ENCODE peak calls at places on chromosomes 13 and 19, in six cellular contexts. One of them, this sample, is unnamed.

GRCh38 chr19:858868-859843 is at the start of gene CFD:
- DNase-seq in IMR-90: no peak
- DNase-seq in lower lobe of right lung: peak; percentile 82
- DNase-seq in tibial artery: peak; percentile 82
- DNase-seq in left ventricle myocardium inferior: peak; percentile 79
- DNase-seq in tibial nerve: peak; percentile 70
- DNase-seq in this sample: peak; percentile 38

GRCh38 chr19:51742736-51743288 is 8.9 kb downstream of the FPR1 start:
- DNase-seq in IMR-90: no peak
- DNase-seq in lower lobe of right lung: no peak
- DNase-seq in tibial artery: no peak
- DNase-seq in left ventricle myocardium inferior: no peak
- DNase-seq in tibial nerve: no peak
- DNase-seq in this sample: no peak

GRCh38 chr13:80338781-80339577 is 1.9 kb downstream of the SPRY2 start:
- DNase-seq in IMR-90: peak; percentile 88
- DNase-seq in lower lobe of right lung: peak; percentile 86
- DNase-seq in tibial artery: peak; percentile 91
- DNase-seq in left ventricle myocardium inferior: peak; percentile 76
- DNase-seq in tibial nerve: peak; percentile 55
- DNase-seq in this sample: peak; percentile 59

GRCh38 chr13:78102121-78102677 is 183.6 kb upstream of the EDNRB start:
- DNase-seq in IMR-90: peak; percentile 52
- DNase-seq in lower lobe of right lung: no peak
- DNase-seq in tibial artery: peak; percentile 68
- DNase-seq in left ventricle myocardium inferior: peak; percentile 29
- DNase-seq in tibial nerve: peak; percentile 48
- DNase-seq in this sample: no peak

GRCh38 chr19:8618751-8619150 is 8.2 kb upstream of the ADAMTS10 start:
- DNase-seq in IMR-90: no peak
- DNase-seq in lower lobe of right lung: no peak
- DNase-seq in tibial artery: no peak
- DNase-seq in left ventricle myocardium inferior: no peak
- DNase-seq in tibial nerve: no peak
- DNase-seq in this sample: no peak

GRCh38 chr13:79723462-79724116 is 242.6 kb downstream of the NDFIP2 start:
- DNase-seq in IMR-90: no peak
- DNase-seq in lower lobe of right lung: no peak
- DNase-seq in tibial artery: no peak
- DNase-seq in left ventricle myocardium inferior: no peak
- DNase-seq in tibial nerve: no peak
- DNase-seq in this sample: no peak

GRCh38 chr19:11798391-11799296 is at the start of gene ZNF491:
- DNase-seq in IMR-90: peak; percentile 87
- DNase-seq in lower lobe of right lung: peak; percentile 96
- DNase-seq in tibial artery: peak; percentile 96
- DNase-seq in left ventricle myocardium inferior: peak; percentile 93
- DNase-seq in tibial nerve: peak; percentile 75
- DNase-seq in this sample: peak; percentile 73

GRCh38 chr13:95858286-95859075 is 181.5 kb downstream of the DNAJC3 start:
- DNase-seq in IMR-90: peak; percentile 55
- DNase-seq in lower lobe of right lung: no peak
- DNase-seq in tibial artery: no peak
- DNase-seq in left ventricle myocardium inferior: no peak
- DNase-seq in tibial nerve: no peak
- DNase-seq in this sample: no peak

GRCh38 chr19:31289976-31290375 is 59.3 kb downstream of the TSHZ3 start:
- DNase-seq in IMR-90: no peak
- DNase-seq in lower lobe of right lung: no peak
- DNase-seq in tibial artery: peak; percentile 25
- DNase-seq in left ventricle myocardium inferior: no peak
- DNase-seq in tibial nerve: no peak
- DNase-seq in this sample: no peak

GRCh38 chr19:18789422-18789832 is 1.7 kb downstream of the COMP start:
- DNase-seq in IMR-90: no peak
- DNase-seq in lower lobe of right lung: no peak
- DNase-seq in tibial artery: no peak
- DNase-seq in left ventricle myocardium inferior: no peak
- DNase-seq in tibial nerve: no peak
- DNase-seq in this sample: no peak

GRCh38 chr19:718251-719024 is 9.7 kb downstream of the PALM start:
- DNase-seq in IMR-90: no peak
- DNase-seq in lower lobe of right lung: no peak
- DNase-seq in tibial artery: no peak
- DNase-seq in left ventricle myocardium inferior: no peak
- DNase-seq in tibial nerve: no peak
- DNase-seq in this sample: no peak

GRCh38 chr19:35716985-35717664 is 678 bp upstream of the KMT2B start:
- DNase-seq in IMR-90: peak; percentile 94
- DNase-seq in lower lobe of right lung: peak; percentile 98
- DNase-seq in tibial artery: peak; percentile 98
- DNase-seq in left ventricle myocardium inferior: peak; percentile 96
- DNase-seq in tibial nerve: peak; percentile 92
- DNase-seq in this sample: peak; percentile 88

GRCh38 chr13:107258599-107259187 is 690.8 kb upstream of the ARGLU1 start:
- DNase-seq in IMR-90: peak; percentile 95
- DNase-seq in lower lobe of right lung: no peak
- DNase-seq in tibial artery: no peak
- DNase-seq in left ventricle myocardium inferior: no peak
- DNase-seq in tibial nerve: no peak
- DNase-seq in this sample: no peak

GRCh38 chr13:51047434-51048165 is 63.5 kb downstream of the C13orf42 start:
- DNase-seq in IMR-90: no peak
- DNase-seq in lower lobe of right lung: no peak
- DNase-seq in tibial artery: no peak
- DNase-seq in left ventricle myocardium inferior: no peak
- DNase-seq in tibial nerve: no peak
- DNase-seq in this sample: no peak

GRCh38 chr13:30927595-30927994 is 4.9 kb upstream of the TEX26 start:
- DNase-seq in IMR-90: no peak
- DNase-seq in lower lobe of right lung: no peak
- DNase-seq in tibial artery: no peak
- DNase-seq in left ventricle myocardium inferior: no peak
- DNase-seq in tibial nerve: no peak
- DNase-seq in this sample: no peak

GRCh38 chr13:80312012-80312704 is 28.8 kb downstream of the SPRY2 start:
- DNase-seq in IMR-90: no peak
- DNase-seq in lower lobe of right lung: no peak
- DNase-seq in tibial artery: no peak
- DNase-seq in left ventricle myocardium inferior: no peak
- DNase-seq in tibial nerve: no peak
- DNase-seq in this sample: no peak

GRCh38 chr13:40549500-40550094 is 116.8 kb downstream of the FOXO1 start:
- DNase-seq in IMR-90: no peak
- DNase-seq in lower lobe of right lung: no peak
- DNase-seq in tibial artery: peak; percentile 82
- DNase-seq in left ventricle myocardium inferior: no peak
- DNase-seq in tibial nerve: no peak
- DNase-seq in this sample: peak; percentile 74

GRCh38 chr19:30064021-30064699 is 122.1 kb downstream of the URI1 start:
- DNase-seq in IMR-90: no peak
- DNase-seq in lower lobe of right lung: peak; percentile 29
- DNase-seq in tibial artery: no peak
- DNase-seq in left ventricle myocardium inferior: no peak
- DNase-seq in tibial nerve: no peak
- DNase-seq in this sample: peak; percentile 48

GRCh38 chr13:43991773-43992201 is 112.1 kb downstream of the LACC1 start:
- DNase-seq in IMR-90: no peak
- DNase-seq in lower lobe of right lung: no peak
- DNase-seq in tibial artery: no peak
- DNase-seq in left ventricle myocardium inferior: peak; percentile 64
- DNase-seq in tibial nerve: no peak
- DNase-seq in this sample: no peak

GRCh38 chr13:59874973-59875372 is 288.8 kb downstream of the DIAPH3 start:
- DNase-seq in IMR-90: no peak
- DNase-seq in lower lobe of right lung: no peak
- DNase-seq in tibial artery: no peak
- DNase-seq in left ventricle myocardium inferior: no peak
- DNase-seq in tibial nerve: no peak
- DNase-seq in this sample: no peak

GRCh38 chr13:59883885-59884284 is 279.8 kb downstream of the DIAPH3 start:
- DNase-seq in IMR-90: no peak
- DNase-seq in lower lobe of right lung: no peak
- DNase-seq in tibial artery: no peak
- DNase-seq in left ventricle myocardium inferior: no peak
- DNase-seq in tibial nerve: no peak
- DNase-seq in this sample: no peak

GRCh38 chr13:59877933-59878332 is 285.8 kb downstream of the DIAPH3 start:
- DNase-seq in IMR-90: peak; percentile 60
- DNase-seq in lower lobe of right lung: no peak
- DNase-seq in tibial artery: no peak
- DNase-seq in left ventricle myocardium inferior: no peak
- DNase-seq in tibial nerve: no peak
- DNase-seq in this sample: no peak

GRCh38 chr13:59880468-59880867 is 283.3 kb downstream of the DIAPH3 start:
- DNase-seq in IMR-90: peak; percentile 28
- DNase-seq in lower lobe of right lung: no peak
- DNase-seq in tibial artery: no peak
- DNase-seq in left ventricle myocardium inferior: no peak
- DNase-seq in tibial nerve: no peak
- DNase-seq in this sample: no peak

DNA sequence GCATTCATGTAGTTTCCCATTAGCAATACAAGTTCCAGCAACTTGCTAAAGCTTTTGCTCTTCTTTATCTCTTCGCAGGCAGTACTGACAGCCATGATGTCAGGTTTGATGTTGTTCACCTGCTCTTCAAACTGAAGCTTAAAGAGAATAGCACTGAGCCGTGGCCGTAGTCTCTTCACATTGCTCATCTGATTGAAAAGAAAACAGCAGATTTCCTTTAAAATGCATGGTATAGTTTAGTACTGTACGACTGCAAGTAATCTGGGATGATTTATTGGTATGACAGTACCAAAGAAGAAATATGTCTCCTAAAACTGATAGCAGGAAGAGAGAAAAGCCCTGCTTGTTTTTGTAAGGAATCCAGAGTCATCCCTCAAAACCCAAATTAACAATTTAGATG is 284.4 kb downstream of the DIAPH3 start:
- DNase-seq in IMR-90: no peak
- DNase-seq in lower lobe of right lung: no peak
- DNase-seq in tibial artery: no peak
- DNase-seq in left ventricle myocardium inferior: no peak
- DNase-seq in tibial nerve: no peak
- DNase-seq in this sample: no peak
- H3K27ac ChIP-seq in IMR-90: no peak overlapping the region
- H3K27ac ChIP-seq in lower lobe of right lung: no peak overlapping the region
- H3K27ac ChIP-seq in tibial artery: no peak overlapping the region
- H3K27ac ChIP-seq in left ventricle myocardium inferior: no peak overlapping the region
- H3K27ac ChIP-seq in tibial nerve: no peak overlapping the region
- H3K27ac ChIP-seq in this sample: no peak overlapping the region

DNA sequence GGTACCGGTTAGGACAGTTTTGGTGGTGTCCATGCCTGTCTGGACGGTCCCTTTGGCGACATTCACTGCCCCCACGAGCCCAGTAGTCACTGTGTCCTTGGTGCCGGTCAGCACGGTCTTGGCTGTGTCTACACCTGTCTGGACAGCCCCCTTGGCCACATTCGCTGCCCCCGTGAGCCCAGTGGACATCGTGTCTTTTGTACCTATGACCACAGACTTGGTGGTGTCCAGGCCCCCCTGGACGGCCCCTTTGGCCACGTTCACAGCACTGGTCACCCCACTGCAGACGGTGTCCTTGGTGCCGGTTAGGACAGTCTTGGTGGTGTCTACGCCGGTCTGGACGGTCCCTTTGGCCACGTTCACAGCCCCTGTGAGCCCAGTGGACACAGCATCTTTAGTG is 6.2 kb downstream of the PLIN4 start:
- DNase-seq in IMR-90: no peak
- DNase-seq in lower lobe of right lung: no peak
- DNase-seq in tibial artery: no peak
- DNase-seq in left ventricle myocardium inferior: no peak
- DNase-seq in tibial nerve: no peak
- DNase-seq in this sample: no peak
- H3K27me3 ChIP-seq in IMR-90: peaks cover 7% of the 10 kb centered on the region
- H3K27me3 ChIP-seq in lower lobe of right lung: no peaks in the 10 kb centered on the region
- H3K27me3 ChIP-seq in tibial artery: no peaks in the 10 kb centered on the region
- H3K27me3 ChIP-seq in left ventricle myocardium inferior: peaks cover 10% of the 10 kb centered on the region
- H3K27me3 ChIP-seq in tibial nerve: peaks cover 9% of the 10 kb centered on the region
- H3K27me3 ChIP-seq in this sample: no peaks in the 10 kb centered on the region

GRCh38 chr19:6217752-6218403 is 61.9 kb downstream of the MLLT1 start:
- DNase-seq in IMR-90: no peak
- DNase-seq in lower lobe of right lung: peak; percentile 44
- DNase-seq in tibial artery: no peak
- DNase-seq in left ventricle myocardium inferior: no peak
- DNase-seq in tibial nerve: no peak
- DNase-seq in this sample: no peak

GRCh38 chr19:6216996-6217751 is 62.6 kb downstream of the MLLT1 start:
- DNase-seq in IMR-90: peak; percentile 13
- DNase-seq in lower lobe of right lung: peak; percentile 79
- DNase-seq in tibial artery: peak; percentile 64
- DNase-seq in left ventricle myocardium inferior: no peak
- DNase-seq in tibial nerve: no peak
- DNase-seq in this sample: no peak

GRCh38 chr19:6219147-6219525 is 60.6 kb downstream of the MLLT1 start:
- DNase-seq in IMR-90: no peak
- DNase-seq in lower lobe of right lung: no peak
- DNase-seq in tibial artery: peak; percentile 65
- DNase-seq in left ventricle myocardium inferior: no peak
- DNase-seq in tibial nerve: no peak
- DNase-seq in this sample: no peak

GRCh38 chr19:6219592-6220290 is 60.0 kb downstream of the MLLT1 start:
- DNase-seq in IMR-90: no peak
- DNase-seq in lower lobe of right lung: no peak
- DNase-seq in tibial artery: no peak
- DNase-seq in left ventricle myocardium inferior: no peak
- DNase-seq in tibial nerve: no peak
- DNase-seq in this sample: no peak

GRCh38 chr19:6218497-6219146 is 61.2 kb downstream of the MLLT1 start:
- DNase-seq in IMR-90: peak; percentile 75
- DNase-seq in lower lobe of right lung: peak; percentile 91
- DNase-seq in tibial artery: peak; percentile 94
- DNase-seq in left ventricle myocardium inferior: peak; percentile 88
- DNase-seq in tibial nerve: peak; percentile 95
- DNase-seq in this sample: peak; percentile 94
- H3K27ac ChIP-seq in IMR-90: no peak overlapping the region
- H3K27ac ChIP-seq in lower lobe of right lung: peak overlapping the region; percentile 56
- H3K27ac ChIP-seq in tibial artery: no peak overlapping the region
- H3K27ac ChIP-seq in left ventricle myocardium inferior: peak overlapping the region; percentile 63
- H3K27ac ChIP-seq in tibial nerve: peak overlapping the region; percentile 71
- H3K27ac ChIP-seq in this sample: no peak overlapping the region

GRCh38 chr13:99873141-99873540 is 98.4 kb downstream of the ZIC5 start:
- DNase-seq in IMR-90: no peak
- DNase-seq in lower lobe of right lung: no peak
- DNase-seq in tibial artery: no peak
- DNase-seq in left ventricle myocardium inferior: no peak
- DNase-seq in tibial nerve: no peak
- DNase-seq in this sample: no peak

GRCh38 chr13:99873832-99874430 is 97.6 kb downstream of the ZIC5 start:
- DNase-seq in IMR-90: no peak
- DNase-seq in lower lobe of right lung: no peak
- DNase-seq in tibial artery: no peak
- DNase-seq in left ventricle myocardium inferior: no peak
- DNase-seq in tibial nerve: no peak
- DNase-seq in this sample: no peak

GRCh38 chr13:99870541-99870940 is 101.0 kb downstream of the ZIC5 start:
- DNase-seq in IMR-90: no peak
- DNase-seq in lower lobe of right lung: no peak
- DNase-seq in tibial artery: no peak
- DNase-seq in left ventricle myocardium inferior: no peak
- DNase-seq in tibial nerve: no peak
- DNase-seq in this sample: no peak

GRCh38 chr13:99869830-99870229 is 101.7 kb downstream of the ZIC5 start:
- DNase-seq in IMR-90: no peak
- DNase-seq in lower lobe of right lung: no peak
- DNase-seq in tibial artery: no peak
- DNase-seq in left ventricle myocardium inferior: no peak
- DNase-seq in tibial nerve: no peak
- DNase-seq in this sample: no peak

GRCh38 chr13:99871249-99871898 is 100.2 kb downstream of the ZIC5 start:
- DNase-seq in IMR-90: no peak
- DNase-seq in lower lobe of right lung: no peak
- DNase-seq in tibial artery: no peak
- DNase-seq in left ventricle myocardium inferior: no peak
- DNase-seq in tibial nerve: no peak
- DNase-seq in this sample: no peak
- H3K27me3 ChIP-seq in IMR-90: peaks cover 7% of the 10 kb centered on the region
- H3K27me3 ChIP-seq in lower lobe of right lung: no peaks in the 10 kb centered on the region
- H3K27me3 ChIP-seq in tibial artery: no peaks in the 10 kb centered on the region
- H3K27me3 ChIP-seq in left ventricle myocardium inferior: no peaks in the 10 kb centered on the region
- H3K27me3 ChIP-seq in tibial nerve: no peaks in the 10 kb centered on the region
- H3K27me3 ChIP-seq in this sample: no peaks in the 10 kb centered on the region

This sample was measured in ascending aorta.